ENCODE peak calls at places on chromosomes 1 and 21, in six cellular contexts. One of them, this sample, is unnamed.

GRCh38 chr21:44064852-44065403 is 42.3 kb upstream of the PWP2 start:
- DNase-seq in ascending aorta: peak
- DNase-seq in lung: no peak
- DNase-seq in AG04450: no peak
- DNase-seq in H7: no peak
- DNase-seq in anterior cingulate cortex: no peak
- DNase-seq in this sample: no peak

GRCh38 chr1:43563779-43564616 is 33.3 kb downstream of the PTPRF start:
- DNase-seq in ascending aorta: no peak
- DNase-seq in AG04450: no peak
- DNase-seq in lung: no peak
- DNase-seq in H7: peak
- DNase-seq in anterior cingulate cortex: peak
- DNase-seq in this sample: no peak

GRCh38 chr1:187408217-187409004 is 579.7 kb downstream of the PLA2G4A start:
- DNase-seq in AG04450: peak
- DNase-seq in anterior cingulate cortex: no peak
- DNase-seq in ascending aorta: no peak
- DNase-seq in H7: no peak
- DNase-seq in lung: no peak
- DNase-seq in this sample: no peak

GRCh38 chr1:65362545-65362944 is 53.2 kb downstream of the DNAJC6 start:
- DNase-seq in AG04450: no peak
- DNase-seq in H7: peak
- DNase-seq in ascending aorta: no peak
- DNase-seq in lung: no peak
- DNase-seq in anterior cingulate cortex: no peak
- DNase-seq in this sample: no peak

GRCh38 chr1:1330366-1331067 is 563 bp upstream of the TAS1R3 start:
- DNase-seq in H7: peak
- DNase-seq in lung: no peak
- DNase-seq in anterior cingulate cortex: no peak
- DNase-seq in ascending aorta: no peak
- DNase-seq in AG04450: no peak
- DNase-seq in this sample: no peak

GRCh38 chr1:3222042-3222692 is 153.2 kb downstream of the PRDM16 start:
- DNase-seq in AG04450: no peak
- DNase-seq in lung: peak
- DNase-seq in ascending aorta: no peak
- DNase-seq in H7: peak
- DNase-seq in anterior cingulate cortex: no peak
- DNase-seq in this sample: no peak

GRCh38 chr1:213266983-213267772 is 216.1 kb downstream of the RPS6KC1 start:
- DNase-seq in anterior cingulate cortex: no peak
- DNase-seq in AG04450: no peak
- DNase-seq in ascending aorta: no peak
- DNase-seq in lung: no peak
- DNase-seq in H7: no peak
- DNase-seq in this sample: no peak

GRCh38 chr1:31705080-31705866 is 1.5 kb upstream of the COL16A1 start:
- DNase-seq in lung: peak
- DNase-seq in H7: peak
- DNase-seq in AG04450: no peak
- DNase-seq in anterior cingulate cortex: no peak
- DNase-seq in ascending aorta: peak
- DNase-seq in this sample: no peak

GRCh38 chr1:223466156-223466555 is 72.9 kb downstream of the CCDC185 start:
- DNase-seq in ascending aorta: no peak
- DNase-seq in lung: no peak
- DNase-seq in H7: no peak
- DNase-seq in AG04450: no peak
- DNase-seq in anterior cingulate cortex: no peak
- DNase-seq in this sample: no peak

GRCh38 chr21:31012133-31013089 is 25.9 kb downstream of the KRTAP19-8 start:
- DNase-seq in H7: no peak
- DNase-seq in lung: no peak
- DNase-seq in ascending aorta: no peak
- DNase-seq in AG04450: no peak
- DNase-seq in anterior cingulate cortex: no peak
- DNase-seq in this sample: no peak

GRCh38 chr21:17101696-17102095 is 411.1 kb upstream of the CXADR start:
- DNase-seq in H7: no peak
- DNase-seq in anterior cingulate cortex: no peak
- DNase-seq in AG04450: no peak
- DNase-seq in ascending aorta: no peak
- DNase-seq in lung: no peak
- DNase-seq in this sample: no peak

GRCh38 chr1:10378071-10378841 is 20.6 kb upstream of the PGD start:
- DNase-seq in AG04450: peak
- DNase-seq in H7: no peak
- DNase-seq in anterior cingulate cortex: no peak
- DNase-seq in ascending aorta: peak
- DNase-seq in lung: peak
- DNase-seq in this sample: no peak

GRCh38 chr1:31587720-31588423 is 11.6 kb downstream of the TINAGL1 start:
- DNase-seq in lung: peak
- DNase-seq in anterior cingulate cortex: no peak
- DNase-seq in AG04450: no peak
- DNase-seq in H7: peak
- DNase-seq in ascending aorta: peak
- DNase-seq in this sample: peak

GRCh38 chr21:29114765-29115164 is 15.7 kb upstream of the MAP3K7CL start:
- DNase-seq in H7: peak
- DNase-seq in anterior cingulate cortex: no peak
- DNase-seq in ascending aorta: no peak
- DNase-seq in lung: no peak
- DNase-seq in AG04450: peak
- DNase-seq in this sample: no peak

GRCh38 chr1:19484338-19484792 is 974 bp downstream of the CAPZB start:
- DNase-seq in anterior cingulate cortex: no peak
- DNase-seq in H7: peak
- DNase-seq in AG04450: no peak
- DNase-seq in lung: no peak
- DNase-seq in ascending aorta: peak
- DNase-seq in this sample: no peak

GRCh38 chr1:29259802-29260441 is 23.6 kb downstream of the PTPRU start:
- DNase-seq in ascending aorta: no peak
- DNase-seq in H7: peak
- DNase-seq in AG04450: no peak
- DNase-seq in lung: no peak
- DNase-seq in anterior cingulate cortex: no peak
- DNase-seq in this sample: no peak

This sample was measured in NCI-H2081.